ENCODE peak calls at places on chromosome 21, in nine cellular contexts. X is uterus; F is GM23338; D is esophagus muscularis mucosa; S is A549; U is coronary artery; R is endodermal cell; L is GM23248; O is CD4-positive, CD25-positive, alpha-beta regulatory T cell. H is an unnamed sample.

GRCh38 chr21:34930971-34931370 is 118.1 kb downstream of the RUNX1 start:
- DNase-seq in S (no peak), X (no peak), U (no peak), O (no peak), D (no peak), F (no peak), L (peak; percentile 64), R (no peak), H (no peak)

GRCh38 chr21:44360174-44360573 is 6.8 kb downstream of the TRPM2 start:
- DNase-seq in L (peak; percentile 12), D (no peak), U (no peak), S (no peak), X (no peak), F (no peak), O (no peak), R (no peak), H (no peak)

GRCh38 chr21:24369751-24370150 is 1237.5 kb downstream of the MRPL39 start:
- DNase-seq in O (no peak), X (no peak), L (no peak), S (no peak), F (no peak), U (no peak), R (no peak), D (no peak), H (no peak)

GRCh38 chr21:44853601-44854390 is 19.7 kb downstream of the PTTG1IP start:
- DNase-seq in O (no peak), D (no peak), X (no peak), U (no peak), S (no peak), L (no peak), F (no peak), R (no peak), H (no peak)

GRCh38 chr21:26934383-26934782 is 32.5 kb downstream of the ADAMTS5 start:
- DNase-seq in R (no peak), U (no peak), O (no peak), L (no peak), S (no peak), X (no peak), F (no peak), D (no peak), H (no peak)

GRCh38 chr21:15293251-15293650 is 228.5 kb upstream of the NRIP1 start:
- DNase-seq in X (no peak), D (no peak), L (peak; percentile 87), R (peak; percentile 59), U (no peak), F (peak; percentile 79), S (peak; percentile 78), O (no peak), H (no peak)

GRCh38 chr21:31216206-31216605 is 127.9 kb downstream of the TIAM1 start:
- DNase-seq in X (no peak), F (no peak), O (no peak), L (no peak), S (no peak), D (no peak), U (no peak), R (no peak), H (no peak)

GRCh38 chr21:44949161-44950015 is 9.6 kb downstream of the SLX9 start:
- DNase-seq in O (peak; percentile 75), R (peak; percentile 98), F (peak; percentile 94), D (no peak), S (peak; percentile 65), X (peak; percentile 90), L (peak; percentile 71), U (peak; percentile 89), H (no peak)

GRCh38 chr21:44353200-44353970 is at the start of gene TRPM2:
- DNase-seq in D (no peak), S (no peak), O (peak; percentile 80), F (no peak), U (no peak), X (no peak), R (no peak), L (peak; percentile 37), H (no peak)

GRCh38 chr21:31406510-31406909 is 62.4 kb upstream of the TIAM1 start:
- DNase-seq in S (no peak), U (no peak), X (no peak), F (no peak), D (no peak), R (no peak), O (no peak), L (no peak), H (no peak)

GRCh38 chr21:43903451-43904091 is 38.5 kb downstream of the AGPAT3 start:
- DNase-seq in X (no peak), F (no peak), S (no peak), U (no peak), L (no peak), O (no peak), R (no peak), D (no peak), H (no peak)

GRCh38 chr21:43861716-43862115 is 3.3 kb upstream of the AGPAT3 start:
- DNase-seq in O (peak; percentile 71), L (no peak), R (no peak), U (no peak), X (no peak), F (no peak), D (no peak), S (no peak), H (no peak)

GRCh38 chr21:34908424-34909055 is 140.6 kb downstream of the RUNX1 start:
- DNase-seq in R (peak; percentile 70), U (no peak), S (peak; percentile 48), L (peak; percentile 72), F (no peak), D (no peak), O (no peak), X (peak; percentile 33), H (no peak)

GRCh38 chr21:43810505-43811261 is 21.3 kb downstream of the RRP1 start:
- DNase-seq in U (no peak), O (peak; percentile 82), F (peak; percentile 89), X (peak; percentile 72), S (peak; percentile 66), D (peak; percentile 93), L (peak; percentile 73), R (peak; percentile 99), H (no peak)

GRCh38 chr21:34536820-34537219 is 24.8 kb upstream of the KCNE1 start:
- DNase-seq in O (no peak), X (no peak), L (peak; percentile 45), R (no peak), U (no peak), D (no peak), F (no peak), S (no peak), H (no peak)

GRCh38 chr21:46040707-46041106 is 57.2 kb upstream of the COL6A2 start:
- DNase-seq in F (no peak), D (no peak), U (no peak), X (no peak), S (no peak), R (no peak), L (no peak), O (no peak), H (no peak)
- H3K27ac ChIP-seq in F (no peak overlapping the region), D (no peak overlapping the region), U (no peak overlapping the region), X (no peak overlapping the region), S (no peak overlapping the region), R (no peak overlapping the region), L (no peak overlapping the region), O (no peak overlapping the region), H (no peak overlapping the region)

DNA sequence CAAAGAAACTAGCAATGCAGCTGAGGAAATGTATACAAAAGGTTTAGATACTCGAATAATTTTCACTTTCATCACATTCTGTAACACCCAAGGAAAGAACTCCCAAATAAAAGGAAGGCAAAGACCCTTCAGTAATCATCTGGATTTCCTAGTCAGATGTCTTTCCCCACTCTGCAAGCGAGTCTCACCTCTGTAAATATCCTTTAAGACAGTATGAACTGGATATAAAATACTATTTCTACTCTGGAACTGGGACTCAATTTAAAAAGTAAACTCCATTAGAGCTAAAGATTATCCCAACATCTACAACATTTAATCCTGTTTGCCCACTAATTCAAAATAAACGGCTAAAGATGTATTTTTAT is 27.0 kb downstream of the C2CD2 start:
- DNase-seq in L (no peak), R (no peak), S (no peak), O (no peak), U (no peak), X (no peak), F (no peak), D (no peak), H (no peak)
- H3K27ac ChIP-seq in L (peak overlapping the region; percentile 48), R (no peak overlapping the region), S (peak overlapping the region; percentile 64), O (peak overlapping the region; percentile 82), U (peak overlapping the region; percentile 90), X (peak overlapping the region; percentile 87), F (peak overlapping the region; percentile 85), D (peak overlapping the region; percentile 82), H (peak overlapping the region; percentile 49)

GRCh38 chr21:29209696-29210095 is 79.3 kb downstream of the MAP3K7CL start:
- DNase-seq in S (no peak), U (no peak), F (no peak), X (no peak), L (peak; percentile 66), O (no peak), R (no peak), D (no peak), H (no peak)

GRCh38 chr21:29205988-29206387 is 75.5 kb downstream of the MAP3K7CL start:
- DNase-seq in X (no peak), S (peak; percentile 17), F (no peak), D (no peak), L (no peak), O (no peak), R (no peak), U (no peak), H (no peak)

GRCh38 chr21:29208666-29209059 is 78.2 kb downstream of the MAP3K7CL start:
- DNase-seq in R (no peak), X (no peak), U (no peak), D (no peak), O (no peak), L (peak; percentile 91), F (no peak), S (peak; percentile 19), H (no peak)

GRCh38 chr21:29206445-29206844 is 76.0 kb downstream of the MAP3K7CL start:
- DNase-seq in R (no peak), X (no peak), L (no peak), S (no peak), D (no peak), F (no peak), U (no peak), O (no peak), H (no peak)

DNA sequence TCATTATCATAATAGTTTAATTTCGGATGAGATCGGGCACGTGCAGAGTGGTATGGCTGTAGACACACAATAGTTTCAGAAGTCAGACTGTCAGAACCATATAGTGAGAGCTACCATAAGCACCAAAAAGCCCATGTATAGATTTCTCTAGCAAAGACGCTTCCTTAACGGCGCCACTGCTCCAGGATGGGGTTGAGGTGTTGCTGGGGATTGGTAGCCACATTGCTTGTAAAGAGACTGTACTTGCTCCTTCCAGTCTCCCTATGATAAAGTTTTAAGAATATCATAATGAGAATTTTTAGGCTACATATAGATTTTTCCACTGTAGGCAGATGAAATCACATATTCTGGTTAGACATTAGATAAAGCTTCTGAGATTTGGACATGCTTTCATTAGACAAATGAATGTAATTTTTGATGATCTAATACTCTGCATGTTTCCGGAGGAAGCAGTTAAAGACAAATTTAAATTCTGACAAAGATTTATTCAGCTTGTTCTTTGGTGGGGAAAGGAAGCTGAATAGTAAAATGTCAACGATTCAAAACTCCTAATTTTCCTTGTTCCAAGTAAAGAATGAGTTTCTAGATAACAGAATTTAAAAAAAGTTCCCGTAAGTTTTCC is 77.7 kb downstream of the MAP3K7CL start:
- DNase-seq in L (no peak), F (no peak), U (no peak), O (no peak), X (no peak), R (no peak), D (no peak), S (no peak), H (no peak)
- H3K27ac ChIP-seq in L (peak overlapping the region; percentile 90), F (no peak overlapping the region), U (peak overlapping the region; percentile 48), O (no peak overlapping the region), X (no peak overlapping the region), R (no peak overlapping the region), D (peak overlapping the region; percentile 27), S (no peak overlapping the region), H (peak overlapping the region; percentile 34)

GRCh38 chr21:38488640-38489282 is 9.5 kb downstream of the ERG start:
- DNase-seq in O (no peak), S (no peak), L (no peak), F (no peak), R (no peak), X (no peak), U (no peak), D (peak; percentile 60), H (peak; percentile 70)
- H3K27ac ChIP-seq in O (no peak overlapping the region), S (no peak overlapping the region), L (no peak overlapping the region), F (peak overlapping the region; percentile 79), R (no peak overlapping the region), X (peak overlapping the region; percentile 89), U (peak overlapping the region; percentile 39), D (no peak overlapping the region), H (peak overlapping the region; percentile 76)